ENCODE peak calls at places on chromosomes 7 and 10, in four cellular contexts. S, C, F and V are unnamed samples.

GRCh38 chr7:157853076-157853788 is 516.4 kb downstream of the DNAJB6 start:
- DNase-seq in S (no peak), C (no peak), F (no peak), V (no peak)

GRCh38 chr10:10730644-10731043 is 287.0 kb upstream of the CELF2 start:
- DNase-seq in S (no peak), C (no peak), F (peak; percentile 24), V (no peak)

GRCh38 chr10:11401314-11402222 is 209.9 kb downstream of the USP6NL start:
- DNase-seq in S (no peak), C (no peak), F (no peak), V (no peak)

GRCh38 chr10:112985701-112986510 is 35.9 kb downstream of the TCF7L2 start:
- DNase-seq in S (peak; percentile 71), C (no peak), F (no peak), V (no peak)

GRCh38 chr10:76082956-76083355 is 651.5 kb downstream of the LRMDA start:
- DNase-seq in S (no peak), C (no peak), F (no peak), V (no peak)

GRCh38 chr10:87816842-87817178 is 1.2 kb downstream of the ATAD1 start:
- DNase-seq in S (no peak), C (no peak), F (no peak), V (no peak)

GRCh38 chr7:28573059-28573553 is 160.8 kb downstream of the CREB5 start:
- DNase-seq in S (no peak), C (no peak), F (peak; percentile 19), V (no peak)

GRCh38 chr10:130512936-130513335 is 376.7 kb downstream of the GLRX3 start:
- DNase-seq in S (no peak), C (no peak), F (no peak), V (no peak)

GRCh38 chr7:81845628-81846259 is 75.9 kb upstream of the HGF start:
- DNase-seq in S (no peak), C (no peak), F (no peak), V (no peak)

GRCh38 chr10:83225781-83226180 is 913.5 kb upstream of the GHITM start:
- DNase-seq in S (no peak), C (no peak), F (no peak), V (no peak)

GRCh38 chr10:24503627-24504320 is 219.9 kb downstream of the ARHGAP21 start:
- DNase-seq in S (no peak), C (no peak), F (no peak), V (no peak)

GRCh38 chr7:463362-464176 is 56.1 kb downstream of the PDGFA start:
- DNase-seq in S (no peak), C (no peak), F (no peak), V (peak; percentile 50)

GRCh38 chr7:150325110-150325611 is 1.8 kb upstream of the ACTR3C start:
- DNase-seq in S (no peak), C (no peak), F (no peak), V (peak; percentile 72)

GRCh38 chr7:756928-757560 is 30.0 kb upstream of the PRKAR1B start:
- DNase-seq in S (no peak), C (no peak), F (no peak), V (peak; percentile 48)

GRCh38 chr10:9010093-9010492 is 955.6 kb downstream of the GATA3 start:
- DNase-seq in S (no peak), C (no peak), F (no peak), V (no peak)

GRCh38 chr7:138433583-138434437 is 26.2 kb upstream of the TRIM24 start:
- DNase-seq in S (no peak), C (no peak), F (no peak), V (no peak)

GRCh38 chr7:97818066-97818663 is 54.0 kb downstream of the ASNS start:
- DNase-seq in S (no peak), C (no peak), F (no peak), V (no peak)

GRCh38 chr10:118742787-118743186 is 12.0 kb downstream of the CACUL1 start:
- DNase-seq in S (no peak), C (peak; percentile 65), F (no peak), V (no peak)

GRCh38 chr10:73039635-73040034 is 57.0 kb downstream of the P4HA1 start:
- DNase-seq in S (no peak), C (peak; percentile 49), F (no peak), V (no peak)

GRCh38 chr10:113739577-113739976 is 11.9 kb upstream of the PLEKHS1 start:
- DNase-seq in S (no peak), C (no peak), F (no peak), V (no peak)

GRCh38 chr7:90178592-90179279 is 24.5 kb downstream of the STEAP1 start:
- DNase-seq in S (peak; percentile 8), C (no peak), F (no peak), V (no peak)

GRCh38 chr7:128859232-128860157 is 3.2 kb upstream of the ATP6V1F start:
- DNase-seq in S (no peak), C (no peak), F (peak; percentile 60), V (no peak)